ENCODE peak calls at places on chromosome 20, in five cellular contexts. I is esophagus squamous epithelium, R is tibial nerve, N is H54, P is spleen. B is an unnamed sample.

GRCh38 chr20:9926476-9926875 is 87.6 kb upstream of the PAK5 start:
- DNase-seq in I (no peak), R (no peak), N (no peak), P (no peak), B (no peak)

GRCh38 chr20:57707320-57707719 is 2.5 kb downstream of the PMEPA1 start:
- DNase-seq in I (no peak), R (no peak), N (no peak), P (no peak), B (no peak)

GRCh38 chr20:5621305-5621704 is 128.9 kb upstream of the SHLD1 start:
- DNase-seq in I (no peak), R (no peak), N (no peak), P (no peak), B (no peak)

GRCh38 chr20:57693002-57693582 is 16.7 kb downstream of the PMEPA1 start:
- DNase-seq in I (no peak), R (no peak), N (no peak), P (no peak), B (no peak)

GRCh38 chr20:14751191-14751590 is 413.8 kb upstream of the FLRT3 start:
- DNase-seq in I (no peak), R (no peak), N (no peak), P (no peak), B (no peak)

GRCh38 chr20:33401042-33401921 is at the start of gene CDK5RAP1:
- DNase-seq in I (peak), R (peak), N (peak), P (peak), B (peak)

GRCh38 chr20:33811763-33812672 is 870 bp downstream of the CHMP4B start:
- DNase-seq in I (no peak), R (peak), N (peak), P (peak), B (no peak)

GRCh38 chr20:14055127-14055742 is 59.9 kb downstream of the MACROD2 start:
- DNase-seq in I (no peak), R (no peak), N (no peak), P (no peak), B (no peak)

GRCh38 chr20:17530716-17531536 is at the start of gene BFSP1:
- DNase-seq in I (no peak), R (no peak), N (peak), P (peak), B (peak)

GRCh38 chr20:24560571-24561485 is 91.4 kb downstream of the SYNDIG1 start:
- DNase-seq in I (no peak), R (no peak), N (no peak), P (no peak), B (no peak)

GRCh38 chr20:47684306-47685080 is 100.8 kb downstream of the SULF2 start:
- DNase-seq in I (no peak), R (no peak), N (no peak), P (no peak), B (no peak)

GRCh38 chr20:42963796-42964195 is 225.9 kb downstream of the PTPRT start:
- DNase-seq in I (no peak), R (no peak), N (no peak), P (no peak), B (no peak)

GRCh38 chr20:47762699-47763098 is 22.6 kb downstream of the SULF2 start:
- DNase-seq in I (no peak), R (no peak), N (no peak), P (no peak), B (no peak)

GRCh38 chr20:4217349-4217761 is 202.0 kb upstream of the RNF24 start:
- DNase-seq in I (no peak), R (peak), N (no peak), P (peak), B (no peak)

GRCh38 chr20:8331740-8332412 is 199.8 kb downstream of the PLCB1 start:
- DNase-seq in I (no peak), R (no peak), N (no peak), P (no peak), B (no peak)

GRCh38 chr20:36344517-36345132 is 38.5 kb downstream of the DLGAP4 start:
- DNase-seq in I (no peak), R (no peak), N (peak), P (peak), B (no peak)

GRCh38 chr20:32524871-32525501 is 60.1 kb downstream of the NOL4L start:
- DNase-seq in I (no peak), R (peak), N (no peak), P (peak), B (no peak)

GRCh38 chr20:21099653-21100589 is 6.2 kb downstream of the LINC00237 start:
- DNase-seq in I (no peak), R (no peak), N (no peak), P (peak), B (peak)

GRCh38 chr20:47956261-47956995 is 171.1 kb upstream of the SULF2 start:
- DNase-seq in I (no peak), R (no peak), N (no peak), P (no peak), B (no peak)

GRCh38 chr20:3163099-3164042 is 3.7 kb upstream of the FASTKD5 start:
- DNase-seq in I (no peak), R (no peak), N (no peak), P (no peak), B (no peak)

GRCh38 chr20:36297656-36298055 is 8.5 kb upstream of the DLGAP4 start:
- DNase-seq in I (no peak), R (no peak), N (no peak), P (no peak), B (no peak)

GRCh38 chr20:10576411-10576810 is 97.4 kb downstream of the JAG1 start:
- DNase-seq in I (no peak), R (no peak), N (no peak), P (no peak), B (no peak)

GRCh38 chr20:59131541-59132285 is 31.9 kb upstream of the ZNF831 start:
- DNase-seq in I (no peak), R (no peak), N (no peak), P (no peak), B (no peak)

GRCh38 chr20:44620030-44620429 is 31.5 kb downstream of the ADA start:
- DNase-seq in I (no peak), R (no peak), N (no peak), P (no peak), B (no peak)

GRCh38 chr20:44618318-44618731 is 33.2 kb downstream of the ADA start:
- DNase-seq in I (no peak), R (no peak), N (no peak), P (peak), B (no peak)

GRCh38 chr20:44621939-44622338 is 29.6 kb downstream of the ADA start:
- DNase-seq in I (no peak), R (no peak), N (no peak), P (no peak), B (no peak)

GRCh38 chr20:44621325-44621724 is 30.2 kb downstream of the ADA start:
- DNase-seq in I (no peak), R (no peak), N (no peak), P (no peak), B (no peak)

DNA sequence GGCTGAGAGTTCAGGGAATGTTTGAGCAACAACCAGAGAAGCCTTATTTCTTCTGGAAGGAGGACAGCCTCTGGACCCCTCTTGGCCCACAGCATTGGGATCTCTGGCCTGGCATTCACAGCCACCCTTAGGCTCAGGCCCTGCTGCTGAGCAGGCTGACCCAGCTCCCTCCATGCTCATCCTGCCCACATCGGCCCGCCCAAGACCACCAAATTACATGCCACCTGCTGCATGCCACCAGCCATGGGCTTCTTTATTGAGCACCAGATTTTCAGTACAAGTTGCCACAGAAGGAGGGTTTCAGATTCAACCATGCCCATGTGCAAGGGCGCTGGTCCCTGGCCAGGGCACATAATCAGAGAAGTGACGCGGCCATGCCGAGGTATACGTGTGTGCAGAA is 32.2 kb downstream of the ADA start:
- DNase-seq in I (no peak), R (no peak), N (no peak), P (no peak), B (no peak)
- TF ChIP-seq POLR2A in I (no peak), R (no peak), N (no peak), P (no peak), B (no peak)

DNA sequence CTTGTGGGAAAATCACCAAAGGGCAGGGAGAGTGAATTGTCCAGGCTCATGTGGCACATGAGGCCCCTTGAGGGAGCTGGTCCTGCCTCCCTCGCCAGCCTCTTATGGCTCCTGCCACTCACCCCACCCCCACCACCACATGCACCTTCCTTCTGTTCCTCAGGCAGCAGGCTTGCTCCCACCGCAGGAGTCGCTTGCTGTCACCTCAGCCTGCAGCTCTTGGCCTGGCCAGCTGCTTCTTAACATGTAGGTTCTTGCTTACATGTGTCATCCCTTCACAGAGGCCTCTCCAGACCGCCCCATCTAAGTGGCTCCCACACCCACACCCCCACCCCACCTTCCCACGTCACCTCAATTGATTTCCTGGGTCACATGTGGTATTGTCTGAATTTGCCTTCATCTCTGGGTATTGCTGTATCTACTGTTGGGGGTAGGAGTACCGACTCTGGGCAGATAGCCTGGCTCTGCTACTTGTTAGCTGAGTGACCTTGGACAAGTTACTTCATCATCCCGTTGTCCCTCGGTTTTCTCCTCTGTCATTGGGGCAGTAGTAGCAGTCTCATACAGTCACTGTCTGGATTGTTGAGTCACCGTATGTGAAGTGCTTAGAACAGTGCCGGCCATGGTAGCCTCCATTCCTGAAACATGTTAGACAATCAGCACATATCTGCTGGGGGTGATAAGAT is 41.7 kb downstream of the SLC9A8 start:
- DNase-seq in I (no peak), R (no peak), N (no peak), P (no peak), B (no peak)
- TF ChIP-seq POLR2A in I (no peak), R (no peak), N (no peak), P (no peak), B (no peak)

DNA sequence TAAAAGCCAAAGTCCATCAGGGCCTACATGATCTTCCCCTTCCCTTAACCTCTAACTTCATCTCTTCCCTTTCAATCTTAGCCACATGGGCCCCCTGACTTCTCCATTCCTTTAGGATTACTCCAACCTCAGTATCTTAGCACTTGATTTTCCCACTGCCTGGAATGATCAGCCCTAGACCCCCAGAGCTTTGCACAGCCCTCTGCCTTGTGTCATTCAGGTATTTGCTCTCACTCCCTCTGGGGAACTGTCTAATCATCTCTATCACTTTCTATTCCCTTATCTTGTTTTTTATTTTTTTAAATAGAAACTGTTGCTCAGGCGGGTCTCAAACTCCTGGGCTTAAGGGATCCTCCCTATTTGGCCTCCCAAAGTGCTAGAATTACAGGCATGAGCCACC is 13.3 kb upstream of the ZNFX1 start:
- DNase-seq in I (no peak), R (no peak), N (no peak), P (no peak), B (no peak)
- TF ChIP-seq POLR2A in I (no peak), R (no peak), N (no peak), P (no peak), B (no peak)

DNA sequence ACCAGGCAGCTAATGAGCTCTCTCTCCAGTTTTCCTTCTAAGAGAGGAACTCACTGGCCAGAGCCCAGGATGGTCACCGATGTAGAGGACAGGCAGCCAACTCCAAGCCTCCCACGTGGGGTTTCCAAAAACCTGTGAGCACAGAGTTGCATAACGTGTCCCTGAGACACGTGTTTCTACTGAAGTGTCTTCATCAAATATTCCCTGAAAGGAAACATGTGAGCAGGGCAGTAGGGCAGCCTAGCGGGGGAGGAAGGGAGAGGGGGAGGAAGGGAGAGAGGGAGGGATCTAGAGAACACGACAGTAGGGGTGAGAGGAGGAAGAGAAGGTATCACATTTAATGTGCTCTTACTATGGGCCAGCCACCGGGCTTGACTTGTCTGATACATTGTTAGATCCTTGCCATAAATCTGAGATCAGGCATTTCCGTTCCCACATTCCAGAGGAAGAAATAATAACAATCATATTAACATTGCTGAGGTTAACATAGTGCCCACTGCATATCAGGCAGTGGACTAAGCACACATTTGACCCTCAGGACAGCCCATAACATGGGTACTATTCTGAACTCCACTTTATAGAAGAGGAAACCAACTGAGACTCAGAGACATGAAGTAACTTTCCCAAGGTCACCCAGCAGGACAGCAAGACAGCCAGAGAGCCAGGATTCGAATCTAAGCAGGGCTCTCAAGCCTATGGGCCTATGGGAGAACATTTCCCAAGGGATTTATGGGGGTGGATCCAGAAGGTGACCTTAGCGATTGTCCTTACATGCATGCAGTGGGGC is 4.5 kb upstream of the SYS1 start:
- DNase-seq in I (no peak), R (peak), N (no peak), P (no peak), B (no peak)
- TF ChIP-seq POLR2A in I (no peak), R (no peak), N (no peak), P (no peak), B (no peak)

DNA sequence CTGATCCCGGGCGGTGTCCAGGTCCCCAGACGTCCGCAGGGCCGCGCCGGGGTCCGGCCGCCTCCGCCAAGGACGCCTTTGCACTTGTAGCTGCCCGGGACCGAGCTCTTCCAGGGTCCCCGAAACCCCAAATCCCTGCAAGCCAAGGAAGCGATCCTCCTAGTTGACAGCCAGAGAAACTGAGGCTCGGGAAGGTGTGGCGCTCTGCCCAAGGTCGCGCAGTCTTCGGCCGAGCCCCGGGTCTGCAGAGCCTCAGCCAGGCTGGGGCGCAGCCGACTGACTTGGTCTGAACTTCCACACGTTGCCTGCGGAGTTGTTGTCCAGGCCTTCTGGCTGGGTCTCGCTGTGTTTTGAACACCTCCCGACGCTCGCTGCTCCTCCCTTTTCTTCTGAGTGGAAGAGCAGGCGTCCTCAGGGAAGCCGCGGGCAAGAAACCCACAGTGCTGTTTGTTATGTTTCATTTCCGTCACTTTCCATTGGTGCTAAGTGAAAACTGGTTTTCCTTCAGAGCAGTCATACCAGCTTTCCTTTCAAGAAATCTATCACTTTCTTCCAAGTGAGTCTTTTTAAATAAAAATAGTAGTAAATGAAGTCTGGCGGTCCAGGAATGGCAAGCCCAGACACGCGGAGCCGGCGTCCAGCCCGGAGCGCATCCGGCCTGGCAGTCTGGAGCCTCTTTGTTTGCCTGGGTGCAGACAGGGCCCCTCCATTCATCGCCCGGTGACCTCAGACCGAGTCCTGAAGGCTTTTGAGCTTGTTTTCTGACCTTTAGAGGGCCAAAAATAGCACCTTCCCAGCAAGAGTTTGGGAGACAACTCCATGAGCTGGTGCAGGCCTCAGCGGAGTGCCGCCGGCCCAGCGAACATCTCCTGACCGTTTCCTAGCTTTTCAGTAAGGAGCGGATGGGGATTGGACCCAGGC is 698 bp downstream of the FAM210B start:
- DNase-seq in I (no peak), R (no peak), N (peak), P (peak), B (peak)
- TF ChIP-seq POLR2A in I (no peak), R (no peak), N (no peak), P (no peak), B (no peak)

GRCh38 chr20:63682384-63683139 is 13.9 kb upstream of the TNFRSF6B start:
- DNase-seq in I (no peak), R (no peak), N (peak), P (peak), B (no peak)
- TF ChIP-seq POLR2A in I (no peak), R (no peak), N (peak), P (no peak), B (no peak)

GRCh38 chr20:45887346-45887715 is at the start of gene SPATA25:
- DNase-seq in I (no peak), R (no peak), N (no peak), P (no peak), B (no peak)

GRCh38 chr20:45883100-45883469 is 2.1 kb downstream of the ZSWIM1 start:
- DNase-seq in I (no peak), R (no peak), N (no peak), P (peak), B (no peak)

GRCh38 chr20:45888681-45889080 is 1.3 kb upstream of the SPATA25 start:
- DNase-seq in I (no peak), R (no peak), N (no peak), P (no peak), B (no peak)

GRCh38 chr20:45890077-45890996 is 671 bp downstream of the NEURL2 start:
- DNase-seq in I (no peak), R (peak), N (no peak), P (peak), B (peak)

DNA sequence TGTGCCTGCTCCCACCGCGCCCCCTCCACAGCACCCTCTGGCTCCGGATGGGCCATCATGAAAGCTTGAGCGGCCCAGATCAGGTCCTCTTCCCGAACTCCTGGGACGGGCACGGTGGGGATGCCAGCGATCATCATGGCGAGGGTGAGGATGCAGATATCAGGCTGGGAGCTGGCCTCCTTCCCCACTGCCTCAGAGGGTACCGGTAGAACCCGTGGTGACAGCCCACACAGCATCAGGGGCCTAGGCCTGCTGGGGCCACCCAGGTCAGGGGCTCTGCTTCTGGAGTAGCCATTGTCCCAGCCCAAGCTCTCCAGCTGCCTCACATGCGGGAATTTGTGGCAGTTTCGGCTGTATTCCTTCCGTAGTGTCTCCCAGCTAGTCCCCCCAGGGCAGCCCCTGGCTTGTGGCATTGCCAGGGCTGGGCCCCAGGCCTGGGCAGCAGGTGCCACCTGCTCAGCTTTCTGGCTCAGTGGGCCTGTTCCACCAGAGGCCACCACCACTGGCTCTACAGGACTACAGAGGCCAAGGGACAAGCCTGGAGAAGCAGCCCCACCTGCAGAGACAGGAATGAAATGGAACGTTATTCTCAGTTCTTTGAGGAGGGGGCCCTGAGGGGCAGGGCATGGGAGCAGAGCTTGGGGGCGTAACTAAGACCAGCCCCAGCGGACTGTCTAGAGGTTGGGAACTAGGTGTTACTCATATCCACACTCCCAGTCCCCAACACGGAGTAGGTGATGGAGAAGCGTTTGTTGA is 654 bp downstream of the SPATA25 start:
- DNase-seq in I (no peak), R (no peak), N (no peak), P (no peak), B (no peak)
- TF ChIP-seq POLR2A in I (no peak), R (no peak), N (no peak), P (no peak), B (no peak)

B was measured in GM12891.